ENCODE peak calls at places on chromosomes 13 and 19, in four cellular contexts. V, O, M and S are unnamed samples.

GRCh38 chr19:4009990-4010807 is 2.7 kb downstream of the PIAS4 start:
- DNase-seq in M (no peak), V (peak), O (no peak), S (no peak)

GRCh38 chr13:49810825-49811526 is 18.5 kb upstream of the KPNA3 start:
- DNase-seq in M (no peak), V (peak), O (no peak), S (peak)

GRCh38 chr13:113408562-113408961 is 44.6 kb upstream of the GRTP1 start:
- DNase-seq in M (no peak), V (no peak), O (no peak), S (no peak)

GRCh38 chr13:108494991-108495661 is 134.3 kb upstream of the MYO16 start:
- DNase-seq in O (no peak), M (no peak), V (no peak), S (peak)

GRCh38 chr13:21365574-21365973 is 93.5 kb downstream of the ZDHHC20 start:
- DNase-seq in O (no peak), M (no peak), V (no peak), S (no peak)

GRCh38 chr13:30713133-30713532 is 22.2 kb upstream of the ALOX5AP start:
- DNase-seq in M (no peak), O (no peak), V (no peak), S (no peak)

GRCh38 chr19:7916137-7916907 is 1.7 kb downstream of the TGFBR3L start:
- DNase-seq in O (no peak), V (no peak), M (no peak), S (no peak)

GRCh38 chr19:47258434-47258833 is 2.1 kb downstream of the CCDC9 start:
- DNase-seq in O (no peak), V (no peak), M (no peak), S (no peak)

GRCh38 chr13:87661471-87661870 is 9.7 kb upstream of the SLITRK5 start:
- DNase-seq in O (no peak), M (no peak), V (peak), S (no peak)

GRCh38 chr13:60094385-60095088 is 69.2 kb downstream of the DIAPH3 start:
- DNase-seq in V (no peak), O (no peak), M (no peak), S (no peak)

GRCh38 chr13:60267498-60268202 is 103.9 kb upstream of the DIAPH3 start:
- DNase-seq in M (no peak), V (no peak), O (no peak), S (no peak)

GRCh38 chr13:93003531-93003930 is 223.1 kb upstream of the GPC6 start:
- DNase-seq in M (no peak), V (no peak), O (no peak), S (no peak)

GRCh38 chr13:113205428-113205931 is 3.0 kb downstream of the PCID2 start:
- DNase-seq in M (no peak), V (peak), O (no peak), S (no peak)

GRCh38 chr13:36848228-36848982 is 29.4 kb downstream of the RFXAP start:
- DNase-seq in M (no peak), V (peak), O (no peak), S (no peak)

GRCh38 chr19:16435238-16435911 is 36.4 kb downstream of the EPS15L1 start:
- DNase-seq in V (peak), M (no peak), O (no peak), S (no peak)

GRCh38 chr13:95641961-95642621 is 2.4 kb downstream of the DZIP1 start:
- DNase-seq in V (peak), M (no peak), O (no peak), S (no peak)

GRCh38 chr13:60654405-60654804 is 257.4 kb downstream of the TDRD3 start:
- DNase-seq in M (no peak), V (no peak), O (no peak), S (peak)

GRCh38 chr19:39167461-39168257 is 29.1 kb upstream of the NCCRP1 start:
- DNase-seq in M (no peak), V (no peak), O (no peak), S (no peak)

GRCh38 chr13:100300213-100300612 is 211.3 kb downstream of the PCCA start:
- DNase-seq in V (no peak), O (no peak), M (no peak), S (no peak)

GRCh38 chr13:97004096-97004876 is 10.0 kb upstream of the OXGR1 start:
- DNase-seq in M (no peak), V (peak), O (no peak), S (no peak)

GRCh38 chr13:99307648-99308339 is 595 bp upstream of the GPR183 start:
- DNase-seq in M (no peak), O (peak), V (peak), S (no peak)

GRCh38 chr13:101579291-101579802 is 126.9 kb downstream of the ITGBL1 start:
- DNase-seq in M (no peak), O (no peak), V (peak), S (no peak)

GRCh38 chr13:46160474-46161066 is 21.4 kb downstream of the LCP1 start:
- DNase-seq in M (no peak), V (peak), O (peak), S (peak)

GRCh38 chr13:37531054-37531453 is 67.5 kb downstream of the POSTN start:
- DNase-seq in V (peak), O (no peak), M (no peak), S (no peak)

GRCh38 chr13:32905063-32905863 is 111.0 kb upstream of the KL start:
- DNase-seq in V (peak), M (peak), O (no peak), S (no peak)

GRCh38 chr13:112443191-112444000 is 67.2 kb downstream of the SPACA7 start:
- DNase-seq in M (no peak), O (peak), V (no peak), S (no peak)

GRCh38 chr19:10433131-10433536 is 12.8 kb downstream of the PDE4A start:
- DNase-seq in M (no peak), O (no peak), V (no peak), S (no peak)

GRCh38 chr13:77779461-77780272 is 82.2 kb downstream of the SLAIN1 start:
- DNase-seq in M (peak), O (no peak), V (peak), S (peak)

GRCh38 chr13:95146486-95146885 is 154.8 kb downstream of the ABCC4 start:
- DNase-seq in M (no peak), O (no peak), V (no peak), S (no peak)

GRCh38 chr13:41788552-41788951 is 172.4 kb downstream of the VWA8 start:
- DNase-seq in V (no peak), M (no peak), O (no peak), S (no peak)

GRCh38 chr19:32691952-32692726 is 518 bp downstream of the NUDT19 start:
- DNase-seq in V (peak), O (peak), M (no peak), S (peak)

GRCh38 chr19:50980203-50980602 is 3.5 kb downstream of the KLK7 start:
- DNase-seq in O (no peak), V (no peak), M (no peak), S (no peak)

GRCh38 chr19:50979758-50980157 is 4.0 kb downstream of the KLK7 start:
- DNase-seq in O (no peak), V (no peak), M (no peak), S (no peak)

GRCh38 chr19:50978772-50979390 is 4.8 kb downstream of the KLK7 start:
- DNase-seq in V (no peak), M (no peak), O (no peak), S (no peak)

GRCh38 chr19:50975766-50976165 is 6.4 kb upstream of the KLK6 start:
- DNase-seq in O (no peak), V (no peak), M (no peak), S (peak)

GRCh38 chr19:50977626-50978025 is 6.1 kb downstream of the KLK7 start:
- DNase-seq in M (no peak), V (no peak), O (no peak), S (no peak)
- TF ChIP-seq USF2 in M (no peak), V (no peak), O (no peak), S (no peak)

DNA sequence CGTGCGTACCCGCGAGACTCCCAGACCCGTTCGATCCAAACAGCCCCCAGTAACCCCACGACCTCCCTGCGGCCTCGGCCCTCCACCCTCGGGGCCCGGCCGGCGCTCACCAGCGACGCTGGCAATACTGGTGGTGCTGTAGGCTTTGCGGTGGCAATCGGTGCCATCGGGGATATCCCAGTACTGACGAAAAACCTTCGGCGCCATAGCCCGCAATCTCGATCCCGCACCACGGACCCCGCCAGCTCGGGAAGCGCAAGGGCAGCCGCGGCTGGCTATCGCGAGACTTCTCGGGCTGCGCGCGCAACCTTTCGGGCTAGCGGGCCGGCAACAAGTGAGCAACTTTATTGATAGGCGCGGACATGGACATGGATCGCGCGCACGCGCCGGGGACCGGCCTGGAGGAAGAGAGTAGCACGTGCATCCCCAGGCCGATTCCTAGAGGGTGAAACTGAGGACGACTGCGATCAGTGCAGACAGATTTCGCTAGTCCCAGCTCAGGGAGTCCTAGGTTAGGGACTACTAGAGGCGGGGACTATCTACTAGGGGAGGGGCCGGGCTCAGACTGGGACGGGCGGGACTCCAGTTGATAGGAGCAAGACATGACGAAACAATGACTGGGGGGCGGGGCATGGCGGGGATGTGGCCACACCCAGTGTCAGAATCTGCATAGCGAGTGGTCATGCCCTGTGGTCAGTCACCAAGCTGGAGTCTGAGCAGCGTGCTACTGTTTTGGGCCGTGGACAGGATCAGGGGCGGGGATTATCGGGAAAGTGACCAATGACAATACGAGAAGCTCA is at the start of gene NDUFA11:
- DNase-seq in V (peak), M (no peak), O (peak), S (peak)
- TF ChIP-seq ELK1 in V (no peak), M (peak), O (no peak), S (no peak)

GRCh38 chr19:35508129-35508528 is 5.3 kb downstream of the DMKN start:
- DNase-seq in O (no peak), M (no peak), V (no peak), S (no peak)

GRCh38 chr19:35507561-35507960 is 5.9 kb downstream of the DMKN start:
- DNase-seq in O (no peak), M (no peak), V (no peak), S (no peak)

GRCh38 chr19:35509861-35510625 is 3.4 kb downstream of the DMKN start:
- DNase-seq in V (peak), O (peak), M (no peak), S (peak)

GRCh38 chr19:35510626-35510964 is 2.9 kb downstream of the DMKN start:
- DNase-seq in O (no peak), V (no peak), M (no peak), S (no peak)

GRCh38 chr19:35509018-35509652 is 4.3 kb downstream of the DMKN start:
- DNase-seq in M (peak), V (no peak), O (no peak), S (peak)
- TF ChIP-seq POLR2A in M (no peak), V (no peak), O (no peak), S (no peak)

DNA sequence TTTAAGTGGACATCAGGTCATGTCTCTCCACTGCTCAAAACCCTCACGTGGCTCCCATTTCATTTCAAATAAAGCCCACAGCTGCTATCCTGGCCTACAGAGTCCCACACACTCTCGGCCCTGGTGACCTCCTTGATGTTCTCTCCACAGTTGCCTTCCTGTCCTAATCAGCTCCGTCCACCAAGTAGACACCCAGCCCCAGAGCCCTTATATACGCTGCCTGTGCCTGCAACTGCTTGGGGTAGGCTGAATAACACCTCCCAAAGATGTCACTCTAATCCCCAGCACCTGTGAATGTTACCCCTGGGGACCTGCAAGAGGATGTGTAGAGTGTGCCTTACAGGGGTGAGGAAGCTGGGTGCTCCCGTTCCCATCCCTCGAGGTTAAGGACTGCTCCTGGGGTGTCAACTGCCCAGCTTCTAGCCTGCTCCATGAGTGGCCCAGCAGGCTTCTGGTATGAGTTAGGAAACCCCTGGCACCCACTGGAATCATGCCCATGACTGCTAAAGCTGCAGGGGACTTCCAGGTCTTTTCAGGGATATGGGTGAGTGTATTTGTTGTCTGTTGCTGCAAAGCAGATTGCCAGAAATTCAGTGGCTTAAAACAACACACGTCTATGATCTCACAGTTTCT is 6.0 kb downstream of the FAM187B start:
- DNase-seq in O (no peak), M (no peak), V (no peak), S (no peak)
- TF ChIP-seq USF2 in O (no peak), M (no peak), V (no peak), S (no peak)

DNA sequence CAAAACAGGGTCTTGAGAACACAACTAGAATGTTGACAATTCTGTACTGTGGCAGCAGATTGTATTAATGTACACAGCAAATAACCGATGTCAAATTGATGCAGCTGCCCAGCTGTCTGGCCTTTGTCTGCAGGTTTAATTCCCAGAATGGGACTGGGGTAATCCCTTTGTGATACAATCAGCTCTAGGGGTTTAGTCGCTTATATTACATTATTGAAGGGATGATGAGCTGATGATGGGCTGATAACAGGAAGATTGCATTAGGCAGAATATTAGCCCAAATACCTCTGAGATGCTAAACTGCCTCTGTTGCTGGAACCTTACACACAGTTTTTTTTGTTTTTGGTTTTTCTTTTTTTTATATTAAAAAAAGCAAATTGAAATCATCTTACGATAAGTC is 265.0 kb downstream of the RBM26 start:
- DNase-seq in O (no peak), M (no peak), V (no peak), S (no peak)
- TF ChIP-seq ELK1 in O (no peak), M (no peak), V (no peak), S (no peak)

GRCh38 chr19:54463531-54464043 is at the start of gene LENG9:
- DNase-seq in M (no peak), V (peak), O (peak), S (peak)
- TF ChIP-seq POLR2A in M (peak), V (peak), O (peak), S (peak)

GRCh38 chr13:109862627-109863026 is 76.2 kb upstream of the IRS2 start:
- DNase-seq in M (no peak), V (peak), O (no peak), S (no peak)
- TF ChIP-seq USF2 in M (no peak), V (no peak), O (no peak), S (no peak)